ENCODE peak calls at places on chromosomes 1 and 21, in six cellular contexts. V, F, E, A, S and D are unnamed samples.

GRCh38 chr1:18176619-18177018 is 69.0 kb downstream of the IGSF21 start:
- DNase-seq in V (no peak), F (no peak), E (no peak), A (no peak), S (no peak), D (no peak)

GRCh38 chr1:210754931-210755670 is 378.8 kb downstream of the KCNH1 start:
- DNase-seq in V (peak; percentile 5), F (no peak), E (no peak), A (no peak), S (no peak), D (no peak)

GRCh38 chr1:94095112-94095637 is 25.8 kb downstream of the ABCA4 start:
- DNase-seq in V (peak; percentile 85), F (peak; percentile 95), E (no peak), A (no peak), S (no peak), D (no peak)

GRCh38 chr1:206608108-206608698 is 4.1 kb downstream of the EIF2D start:
- DNase-seq in V (peak; percentile 44), F (peak; percentile 37), E (no peak), A (peak; percentile 21), S (peak; percentile 31), D (peak; percentile 21)

GRCh38 chr1:207903767-207904166 is 7.2 kb downstream of the CD34 start:
- DNase-seq in V (no peak), F (no peak), E (no peak), A (no peak), S (no peak), D (no peak)

GRCh38 chr1:91803847-91804545 is 82.0 kb downstream of the TGFBR3 start:
- DNase-seq in V (no peak), F (no peak), E (no peak), A (peak; percentile 8), S (no peak), D (peak; percentile 36)

GRCh38 chr21:14452031-14452778 is 69.3 kb upstream of the HSPA13 start:
- DNase-seq in V (no peak), F (no peak), E (no peak), A (no peak), S (no peak), D (no peak)

GRCh38 chr1:111963985-111964738 is 25.3 kb downstream of the KCND3 start:
- DNase-seq in V (no peak), F (no peak), E (no peak), A (no peak), S (no peak), D (no peak)

GRCh38 chr1:227227761-227228160 is 90.5 kb downstream of the CDC42BPA start:
- DNase-seq in V (no peak), F (no peak), E (no peak), A (no peak), S (no peak), D (no peak)

GRCh38 chr1:37153116-37153515 is 118.8 kb upstream of the GRIK3 start:
- DNase-seq in V (no peak), F (no peak), E (no peak), A (no peak), S (no peak), D (no peak)

GRCh38 chr21:26404288-26404687 is 168.8 kb downstream of the CYYR1 start:
- DNase-seq in V (no peak), F (no peak), E (no peak), A (no peak), S (no peak), D (no peak)

GRCh38 chr1:156689035-156689959 is 12.1 kb upstream of the NES start:
- DNase-seq in V (peak; percentile 75), F (peak; percentile 80), E (peak; percentile 19), A (peak; percentile 38), S (peak; percentile 76), D (peak; percentile 65)

GRCh38 chr1:24105368-24106160 is 6.4 kb downstream of the MYOM3 start:
- DNase-seq in V (no peak), F (no peak), E (no peak), A (no peak), S (no peak), D (no peak)

GRCh38 chr1:7810395-7810794 is 26.3 kb downstream of the PER3 start:
- DNase-seq in V (peak; percentile 68), F (peak; percentile 96), E (no peak), A (no peak), S (peak; percentile 70), D (no peak)

GRCh38 chr1:83129107-83129506 is 869.8 kb downstream of the TTLL7 start:
- DNase-seq in V (no peak), F (no peak), E (no peak), A (no peak), S (no peak), D (no peak)

GRCh38 chr1:241990040-241990439 is 8.9 kb downstream of the MAP1LC3C start:
- DNase-seq in V (peak; percentile 95), F (peak; percentile 82), E (no peak), A (no peak), S (peak; percentile 97), D (no peak)

GRCh38 chr1:231407537-231408396 is 14.3 kb downstream of the EGLN1 start:
- DNase-seq in V (peak; percentile 55), F (peak; percentile 46), E (no peak), A (no peak), S (peak; percentile 50), D (no peak)

GRCh38 chr1:12584900-12585525 is 33.0 kb downstream of the DHRS3 start:
- DNase-seq in V (no peak), F (no peak), E (no peak), A (no peak), S (no peak), D (no peak)

GRCh38 chr1:245837741-245838140 is 669.3 kb downstream of the SMYD3 start:
- DNase-seq in V (peak; percentile 47), F (peak; percentile 57), E (no peak), A (no peak), S (peak; percentile 45), D (no peak)

GRCh38 chr21:45590246-45590725 is 48.0 kb upstream of the SLC19A1 start:
- DNase-seq in V (peak; percentile 42), F (peak; percentile 19), E (no peak), A (peak; percentile 62), S (no peak), D (no peak)

GRCh38 chr1:237062976-237063375 is 21.0 kb downstream of the RYR2 start:
- DNase-seq in V (no peak), F (no peak), E (no peak), A (no peak), S (no peak), D (no peak)

GRCh38 chr21:36627242-36627641 is 71.7 kb upstream of the SIM2 start:
- DNase-seq in V (peak; percentile 52), F (peak; percentile 41), E (no peak), A (no peak), S (peak; percentile 57), D (no peak)

GRCh38 chr1:1433804-1434130 is 1.7 kb upstream of the VWA1 start:
- DNase-seq in V (no peak), F (peak; percentile 39), E (peak; percentile 13), A (no peak), S (no peak), D (no peak)

GRCh38 chr1:109762821-109763645 is 690 bp downstream of the EPS8L3 start:
- DNase-seq in V (peak; percentile 38), F (peak; percentile 92), E (no peak), A (no peak), S (no peak), D (peak; percentile 7)

GRCh38 chr1:229843627-229844238 is 217.7 kb downstream of the URB2 start:
- DNase-seq in V (no peak), F (no peak), E (no peak), A (no peak), S (no peak), D (no peak)